ENCODE peak calls at places on chromosomes 7 and 10, in seven cellular contexts. P, D, R, M, C, H and O are unnamed samples.

GRCh38 chr7:101534015-101534803 is 94.9 kb downstream of the MYL10 start:
- DNase-seq in P (no peak), D (no peak), R (no peak), M (no peak), C (no peak), H (no peak), O (no peak)

GRCh38 chr7:158549834-158550700 is 37.6 kb downstream of the PTPRN2 start:
- DNase-seq in P (no peak), D (no peak), R (no peak), M (no peak), C (no peak), H (no peak), O (no peak)

GRCh38 chr10:3192856-3193635 is 20.5 kb upstream of the PITRM1 start:
- DNase-seq in P (peak), D (peak), R (peak), M (peak), C (peak), H (peak), O (peak)

GRCh38 chr7:20269726-20270125 is 52.5 kb upstream of the MACC1 start:
- DNase-seq in P (no peak), D (no peak), R (peak), M (no peak), C (no peak), H (no peak), O (no peak)

GRCh38 chr10:2623675-2624274 is 443.6 kb upstream of the PFKP start:
- DNase-seq in P (no peak), D (no peak), R (no peak), M (no peak), C (no peak), H (no peak), O (no peak)

GRCh38 chr7:90705391-90706066 is 109.4 kb downstream of the CDK14 start:
- DNase-seq in P (no peak), D (no peak), R (no peak), M (no peak), C (no peak), H (no peak), O (no peak)

GRCh38 chr7:119596651-119597050 is 676.3 kb upstream of the KCND2 start:
- DNase-seq in P (no peak), D (no peak), R (no peak), M (no peak), C (no peak), H (no peak), O (no peak)

GRCh38 chr7:121159553-121159952 is 169.2 kb upstream of the WNT16 start:
- DNase-seq in P (no peak), D (no peak), R (no peak), M (no peak), C (no peak), H (no peak), O (no peak)

GRCh38 chr10:34235164-34235832 is 579.8 kb downstream of the PARD3 start:
- DNase-seq in P (no peak), D (no peak), R (no peak), M (peak), C (no peak), H (no peak), O (no peak)

GRCh38 chr10:46240684-46241565 is 45.9 kb upstream of the ANTXRL start:
- DNase-seq in P (no peak), D (no peak), R (no peak), M (no peak), C (no peak), H (no peak), O (no peak)

GRCh38 chr10:60496181-60496580 is 106.5 kb upstream of the ANK3 start:
- DNase-seq in P (no peak), D (no peak), R (no peak), M (no peak), C (no peak), H (no peak), O (no peak)

GRCh38 chr7:30038182-30038980 is 10.2 kb downstream of the PLEKHA8 start:
- DNase-seq in P (no peak), D (no peak), R (peak), M (no peak), C (no peak), H (no peak), O (no peak)

GRCh38 chr7:112020800-112021199 is 185.4 kb downstream of the DOCK4 start:
- DNase-seq in P (no peak), D (no peak), R (no peak), M (no peak), C (no peak), H (no peak), O (no peak)

GRCh38 chr7:102925962-102926825 is 13.4 kb downstream of the LRRC17 start:
- DNase-seq in P (no peak), D (no peak), R (no peak), M (no peak), C (no peak), H (no peak), O (no peak)